ENCODE peak calls at places on chromosomes 13 and 19, in eight cellular contexts. One of them, this sample, is unnamed.

GRCh38 chr13:30045916-30046704 is 195.7 kb upstream of the UBL3 start:
- DNase-seq in neural progenitor cell: no peak
- DNase-seq in ELR: peak; percentile 87
- DNase-seq in activated CD4-positive, alpha-beta T cell treated with anti-CD3 and anti-CD28 coated beads, Interleukin-2, amount 10 ng/mL, durations not matched to agents 7 days and 5 days: no peak
- DNase-seq in right lobe of liver: no peak
- DNase-seq in EL: peak; percentile 88
- DNase-seq in stimulated activated CD4-positive, alpha-beta T cell treated with anti-CD3 and anti-CD28 coated beads, Interleukin-15, amount 100 ng/mL, for 24 hours: no peak
- DNase-seq in BE2C: no peak
- DNase-seq in this sample: peak; percentile 86

GRCh38 chr19:50416815-50417137 is 2.0 kb upstream of the SPIB start:
- DNase-seq in neural progenitor cell: no peak
- DNase-seq in ELR: no peak
- DNase-seq in activated CD4-positive, alpha-beta T cell treated with anti-CD3 and anti-CD28 coated beads, Interleukin-2, amount 10 ng/mL, durations not matched to agents 7 days and 5 days: no peak
- DNase-seq in right lobe of liver: no peak
- DNase-seq in EL: no peak
- DNase-seq in stimulated activated CD4-positive, alpha-beta T cell treated with anti-CD3 and anti-CD28 coated beads, Interleukin-15, amount 100 ng/mL, for 24 hours: no peak
- DNase-seq in BE2C: no peak
- DNase-seq in this sample: no peak

GRCh38 chr13:51269039-51269438 is 46.8 kb downstream of the FAM124A start:
- DNase-seq in neural progenitor cell: no peak
- DNase-seq in ELR: peak; percentile 36
- DNase-seq in activated CD4-positive, alpha-beta T cell treated with anti-CD3 and anti-CD28 coated beads, Interleukin-2, amount 10 ng/mL, durations not matched to agents 7 days and 5 days: no peak
- DNase-seq in right lobe of liver: no peak
- DNase-seq in EL: peak; percentile 81
- DNase-seq in stimulated activated CD4-positive, alpha-beta T cell treated with anti-CD3 and anti-CD28 coated beads, Interleukin-15, amount 100 ng/mL, for 24 hours: no peak
- DNase-seq in BE2C: no peak
- DNase-seq in this sample: peak; percentile 4

GRCh38 chr19:46787331-46788100 is 878 bp downstream of the SLC1A5 start:
- DNase-seq in neural progenitor cell: peak; percentile 74
- DNase-seq in ELR: peak; percentile 79
- DNase-seq in activated CD4-positive, alpha-beta T cell treated with anti-CD3 and anti-CD28 coated beads, Interleukin-2, amount 10 ng/mL, durations not matched to agents 7 days and 5 days: peak; percentile 49
- DNase-seq in right lobe of liver: peak; percentile 58
- DNase-seq in EL: peak; percentile 78
- DNase-seq in stimulated activated CD4-positive, alpha-beta T cell treated with anti-CD3 and anti-CD28 coated beads, Interleukin-15, amount 100 ng/mL, for 24 hours: peak; percentile 58
- DNase-seq in BE2C: peak; percentile 84
- DNase-seq in this sample: peak; percentile 88

GRCh38 chr19:23286477-23286876 is 36.3 kb upstream of the ZNF724 start:
- DNase-seq in neural progenitor cell: peak; percentile 19
- DNase-seq in ELR: peak; percentile 35
- DNase-seq in activated CD4-positive, alpha-beta T cell treated with anti-CD3 and anti-CD28 coated beads, Interleukin-2, amount 10 ng/mL, durations not matched to agents 7 days and 5 days: no peak
- DNase-seq in right lobe of liver: no peak
- DNase-seq in EL: no peak
- DNase-seq in stimulated activated CD4-positive, alpha-beta T cell treated with anti-CD3 and anti-CD28 coated beads, Interleukin-15, amount 100 ng/mL, for 24 hours: no peak
- DNase-seq in BE2C: peak; percentile 25
- DNase-seq in this sample: no peak

GRCh38 chr19:35991731-35992450 is 3.1 kb upstream of the SDHAF1 start:
- DNase-seq in neural progenitor cell: no peak
- DNase-seq in ELR: no peak
- DNase-seq in activated CD4-positive, alpha-beta T cell treated with anti-CD3 and anti-CD28 coated beads, Interleukin-2, amount 10 ng/mL, durations not matched to agents 7 days and 5 days: no peak
- DNase-seq in right lobe of liver: no peak
- DNase-seq in EL: no peak
- DNase-seq in stimulated activated CD4-positive, alpha-beta T cell treated with anti-CD3 and anti-CD28 coated beads, Interleukin-15, amount 100 ng/mL, for 24 hours: no peak
- DNase-seq in BE2C: no peak
- DNase-seq in this sample: no peak

GRCh38 chr13:26660761-26661160 is 99.8 kb downstream of the GPR12 start:
- DNase-seq in neural progenitor cell: no peak
- DNase-seq in ELR: no peak
- DNase-seq in activated CD4-positive, alpha-beta T cell treated with anti-CD3 and anti-CD28 coated beads, Interleukin-2, amount 10 ng/mL, durations not matched to agents 7 days and 5 days: no peak
- DNase-seq in right lobe of liver: no peak
- DNase-seq in EL: no peak
- DNase-seq in stimulated activated CD4-positive, alpha-beta T cell treated with anti-CD3 and anti-CD28 coated beads, Interleukin-15, amount 100 ng/mL, for 24 hours: no peak
- DNase-seq in BE2C: no peak
- DNase-seq in this sample: no peak

GRCh38 chr13:93004919-93005318 is 221.7 kb upstream of the GPC6 start:
- DNase-seq in neural progenitor cell: peak; percentile 18
- DNase-seq in ELR: no peak
- DNase-seq in activated CD4-positive, alpha-beta T cell treated with anti-CD3 and anti-CD28 coated beads, Interleukin-2, amount 10 ng/mL, durations not matched to agents 7 days and 5 days: no peak
- DNase-seq in right lobe of liver: no peak
- DNase-seq in EL: no peak
- DNase-seq in stimulated activated CD4-positive, alpha-beta T cell treated with anti-CD3 and anti-CD28 coated beads, Interleukin-15, amount 100 ng/mL, for 24 hours: no peak
- DNase-seq in BE2C: peak; percentile 24
- DNase-seq in this sample: no peak

GRCh38 chr13:98847780-98848179 is 95.3 kb upstream of the SLC15A1 start:
- DNase-seq in neural progenitor cell: peak; percentile 55
- DNase-seq in ELR: no peak
- DNase-seq in activated CD4-positive, alpha-beta T cell treated with anti-CD3 and anti-CD28 coated beads, Interleukin-2, amount 10 ng/mL, durations not matched to agents 7 days and 5 days: no peak
- DNase-seq in right lobe of liver: no peak
- DNase-seq in EL: no peak
- DNase-seq in stimulated activated CD4-positive, alpha-beta T cell treated with anti-CD3 and anti-CD28 coated beads, Interleukin-15, amount 100 ng/mL, for 24 hours: no peak
- DNase-seq in BE2C: no peak
- DNase-seq in this sample: no peak

GRCh38 chr19:5407356-5407755 is 47.9 kb upstream of the ZNRF4 start:
- DNase-seq in neural progenitor cell: peak; percentile 49
- DNase-seq in ELR: peak; percentile 54
- DNase-seq in activated CD4-positive, alpha-beta T cell treated with anti-CD3 and anti-CD28 coated beads, Interleukin-2, amount 10 ng/mL, durations not matched to agents 7 days and 5 days: no peak
- DNase-seq in right lobe of liver: no peak
- DNase-seq in EL: peak; percentile 31
- DNase-seq in stimulated activated CD4-positive, alpha-beta T cell treated with anti-CD3 and anti-CD28 coated beads, Interleukin-15, amount 100 ng/mL, for 24 hours: no peak
- DNase-seq in BE2C: peak; percentile 68
- DNase-seq in this sample: no peak

GRCh38 chr13:41502676-41503075 is 45.3 kb downstream of the RGCC start:
- DNase-seq in neural progenitor cell: no peak
- DNase-seq in ELR: no peak
- DNase-seq in activated CD4-positive, alpha-beta T cell treated with anti-CD3 and anti-CD28 coated beads, Interleukin-2, amount 10 ng/mL, durations not matched to agents 7 days and 5 days: peak; percentile 26
- DNase-seq in right lobe of liver: no peak
- DNase-seq in EL: no peak
- DNase-seq in stimulated activated CD4-positive, alpha-beta T cell treated with anti-CD3 and anti-CD28 coated beads, Interleukin-15, amount 100 ng/mL, for 24 hours: no peak
- DNase-seq in BE2C: no peak
- DNase-seq in this sample: no peak

GRCh38 chr19:39264306-39265290 is 3.6 kb upstream of the IFNL2 start:
- DNase-seq in neural progenitor cell: peak; percentile 76
- DNase-seq in ELR: no peak
- DNase-seq in activated CD4-positive, alpha-beta T cell treated with anti-CD3 and anti-CD28 coated beads, Interleukin-2, amount 10 ng/mL, durations not matched to agents 7 days and 5 days: no peak
- DNase-seq in right lobe of liver: peak; percentile 27
- DNase-seq in EL: no peak
- DNase-seq in stimulated activated CD4-positive, alpha-beta T cell treated with anti-CD3 and anti-CD28 coated beads, Interleukin-15, amount 100 ng/mL, for 24 hours: peak; percentile 6
- DNase-seq in BE2C: peak; percentile 27
- DNase-seq in this sample: no peak

GRCh38 chr13:44128522-44128921 is 245.1 kb upstream of the SERP2 start:
- DNase-seq in neural progenitor cell: no peak
- DNase-seq in ELR: no peak
- DNase-seq in activated CD4-positive, alpha-beta T cell treated with anti-CD3 and anti-CD28 coated beads, Interleukin-2, amount 10 ng/mL, durations not matched to agents 7 days and 5 days: no peak
- DNase-seq in right lobe of liver: no peak
- DNase-seq in EL: peak; percentile 9
- DNase-seq in stimulated activated CD4-positive, alpha-beta T cell treated with anti-CD3 and anti-CD28 coated beads, Interleukin-15, amount 100 ng/mL, for 24 hours: no peak
- DNase-seq in BE2C: no peak
- DNase-seq in this sample: peak; percentile 59